ENCODE peak calls at places on chromosomes 16 and 17, in six cellular contexts. L is left ventricle myocardium inferior, K is OCI-LY7, W is brain microvascular endothelial cell, U is heart left ventricle, Y is IMR-90. B is an unnamed sample.

GRCh38 chr16:56662357-56663354 is 4.9 kb downstream of the MT1F start:
- DNase-seq in L (no peak), K (no peak), W (no peak), U (no peak), Y (no peak), B (no peak)

GRCh38 chr17:8964801-8965393 is 610 bp downstream of the PIK3R5 start:
- DNase-seq in L (no peak), K (no peak), W (no peak), U (no peak), Y (no peak), B (no peak)

GRCh38 chr17:60280673-60281072 is 111.3 kb downstream of the USP32 start:
- DNase-seq in L (no peak), K (no peak), W (no peak), U (no peak), Y (no peak), B (no peak)

GRCh38 chr17:75864448-75864871 is 9.3 kb upstream of the WBP2 start:
- DNase-seq in L (peak), K (peak), W (peak), U (peak), Y (peak), B (peak)

GRCh38 chr16:48538746-48539484 is 71.1 kb downstream of the N4BP1 start:
- DNase-seq in L (no peak), K (no peak), W (no peak), U (no peak), Y (no peak), B (peak)

GRCh38 chr16:4496305-4496704 is 20.1 kb downstream of the HMOX2 start:
- DNase-seq in L (no peak), K (no peak), W (peak), U (no peak), Y (peak), B (peak)

GRCh38 chr17:79707931-79708891 is 22.5 kb upstream of the ENPP7 start:
- DNase-seq in L (no peak), K (peak), W (peak), U (peak), Y (peak), B (peak)

GRCh38 chr16:56625943-56626654 is 518 bp downstream of the MT1E start:
- DNase-seq in L (peak), K (no peak), W (peak), U (peak), Y (peak), B (peak)

GRCh38 chr17:9072626-9073339 is 51.5 kb downstream of the NTN1 start:
- DNase-seq in L (peak), K (no peak), W (no peak), U (peak), Y (no peak), B (no peak)

GRCh38 chr17:51147641-51148040 is 5.7 kb upstream of the NME1 start:
- DNase-seq in L (no peak), K (no peak), W (no peak), U (no peak), Y (peak), B (peak)

GRCh38 chr17:47703191-47703591 is 9.2 kb downstream of the TBKBP1 start:
- DNase-seq in L (no peak), K (peak), W (no peak), U (no peak), Y (no peak), B (no peak)

GRCh38 chr17:33990943-33991706 is 264.0 kb upstream of the CCL2 start:
- DNase-seq in L (no peak), K (no peak), W (no peak), U (no peak), Y (no peak), B (no peak)

GRCh38 chr17:50533720-50534148 is 1.2 kb downstream of the EPN3 start:
- DNase-seq in L (peak), K (no peak), W (peak), U (peak), Y (peak), B (no peak)

GRCh38 chr16:12079411-12079965 is 103.0 kb downstream of the SNX29 start:
- DNase-seq in L (no peak), K (peak), W (no peak), U (no peak), Y (no peak), B (no peak)

GRCh38 chr16:68393333-68393732 is 55.0 kb downstream of the SMPD3 start:
- DNase-seq in L (no peak), K (no peak), W (no peak), U (no peak), Y (no peak), B (no peak)

GRCh38 chr16:81623365-81624102 is 155.6 kb upstream of the PLCG2 start:
- DNase-seq in L (no peak), K (peak), W (no peak), U (no peak), Y (peak), B (peak)

GRCh38 chr17:3845754-3846738 is at the start of gene NCBP3:
- DNase-seq in L (peak), K (peak), W (peak), U (peak), Y (peak), B (peak)

GRCh38 chr17:66353937-66354401 is 51.6 kb downstream of the PRKCA start:
- DNase-seq in L (no peak), K (no peak), W (peak), U (no peak), Y (peak), B (peak)

GRCh38 chr17:68697850-68698313 is 96.7 kb upstream of the FAM20A start:
- DNase-seq in L (no peak), K (no peak), W (peak), U (no peak), Y (peak), B (peak)

GRCh38 chr17:2442166-2442565 is 41.3 kb upstream of the MNT start:
- DNase-seq in L (no peak), K (no peak), W (no peak), U (no peak), Y (peak), B (peak)

GRCh38 chr16:89320717-89321501 is 103.4 kb downstream of the ZNF778 start:
- DNase-seq in L (peak), K (no peak), W (no peak), U (peak), Y (peak), B (peak)

GRCh38 chr17:73278049-73278464 is 16.4 kb upstream of the CPSF4L start:
- DNase-seq in L (no peak), K (no peak), W (no peak), U (no peak), Y (no peak), B (no peak)

GRCh38 chr17:74573169-74573568 is 5.9 kb upstream of the CD300H start:
- DNase-seq in L (no peak), K (no peak), W (no peak), U (no peak), Y (no peak), B (no peak)
- TF ChIP-seq CTCF in L (no peak), K (no peak), W (no peak), U (no peak), Y (no peak), B (no peak)

GRCh38 chr16:84768798-84769177 is 51.0 kb upstream of the CRISPLD2 start:
- DNase-seq in L (no peak), K (no peak), W (no peak), U (no peak), Y (no peak), B (no peak)
- H3K4me3 ChIP-seq in L (no peak), K (no peak), W (no peak), U (no peak), Y (no peak), B (no peak)

DNA sequence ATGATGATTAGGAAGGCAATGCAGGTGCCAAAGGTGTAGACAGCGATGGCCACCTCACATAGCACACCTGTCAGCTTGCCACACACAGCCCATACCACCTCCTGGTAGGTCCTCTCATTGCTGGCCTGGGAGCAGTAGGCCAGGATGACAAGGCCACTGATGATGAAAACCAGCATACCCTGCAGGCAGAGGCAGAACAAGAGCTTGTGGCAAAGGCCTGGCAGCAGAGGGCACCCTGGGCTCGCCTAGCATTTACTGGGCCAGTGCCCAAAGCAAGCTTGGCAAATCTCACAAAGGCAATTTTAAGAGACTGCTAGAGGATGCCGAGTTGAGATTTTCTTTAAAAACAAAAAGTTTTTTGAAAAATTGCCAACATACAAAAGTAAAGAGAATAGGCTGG is 5.9 kb downstream of the SLC38A7 start:
- DNase-seq in L (peak), K (peak), W (no peak), U (peak), Y (no peak), B (no peak)
- TF ChIP-seq CTCF in L (peak), K (peak), W (peak), U (peak), Y (no peak), B (no peak)

GRCh38 chr17:43898446-43898845 is 8.9 kb downstream of the MPP2 start:
- DNase-seq in L (no peak), K (no peak), W (no peak), U (no peak), Y (no peak), B (no peak)
- H3K4me3 ChIP-seq in L (no peak), K (no peak), W (no peak), U (no peak), Y (no peak), B (no peak)

GRCh38 chr17:44005865-44006580 is 1.6 kb downstream of the NAGS start:
- DNase-seq in L (no peak), K (peak), W (no peak), U (peak), Y (no peak), B (no peak)
- TF ChIP-seq CTCF in L (no peak), K (peak), W (peak), U (peak), Y (no peak), B (no peak)

GRCh38 chr17:29378495-29378894 is 11.7 kb upstream of the TAOK1 start:
- DNase-seq in L (no peak), K (no peak), W (no peak), U (no peak), Y (no peak), B (no peak)
- H3K4me3 ChIP-seq in L (no peak), K (no peak), W (no peak), U (no peak), Y (no peak), B (no peak)

GRCh38 chr16:86554917-86555762 is at the start of gene MTHFSD:
- DNase-seq in L (peak), K (peak), W (peak), U (peak), Y (peak), B (peak)
- TF ChIP-seq CTCF in L (no peak), K (no peak), W (no peak), U (no peak), Y (no peak), B (no peak)

GRCh38 chr17:78174332-78174869 is 6.0 kb downstream of the SYNGR2 start:
- DNase-seq in L (peak), K (no peak), W (no peak), U (peak), Y (no peak), B (no peak)
- H3K4me3 ChIP-seq in L (peak), K (no peak), W (no peak), U (no peak), Y (no peak), B (no peak)

DNA sequence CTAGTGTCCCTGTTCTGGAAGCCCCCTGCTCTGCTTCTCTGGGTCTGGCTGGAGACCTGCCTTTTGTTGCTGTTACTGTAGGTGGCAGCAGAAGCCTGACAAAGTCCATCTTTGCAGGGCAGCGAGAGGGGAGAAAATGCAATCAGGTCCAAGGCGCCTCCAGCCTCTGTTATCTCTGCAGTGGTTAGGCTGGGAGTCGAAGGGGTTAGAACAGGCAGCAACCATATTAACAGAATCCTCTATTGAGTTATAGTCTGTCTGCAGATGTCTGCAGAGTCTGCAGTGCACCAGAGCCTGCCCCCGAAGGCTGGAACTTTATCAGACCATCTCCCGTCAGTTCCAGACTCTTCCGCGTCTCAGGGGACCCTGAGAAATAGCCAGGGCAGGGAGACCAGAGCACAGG is 404.9 kb upstream of the EEF2KMT start:
- DNase-seq in L (no peak), K (peak), W (no peak), U (no peak), Y (no peak), B (no peak)
- TF ChIP-seq CTCF in L (peak), K (peak), W (no peak), U (peak), Y (no peak), B (no peak)